ENCODE peak calls at places on chromosome 7, in ten cellular contexts. One of them, this sample, is unnamed.

GRCh38 chr7:30974605-30975256 is 11.0 kb downstream of the GHRHR start:
- DNase-seq in GM19239: peak; percentile 60
- DNase-seq in GF-D8: no peak
- DNase-seq in memory B cell: no peak
- DNase-seq in HT1080: peak; percentile 39
- DNase-seq in hepatic stellate cell: peak; percentile 49
- DNase-seq in stimulated activated CD8-positive, alpha-beta memory T cell treated with anti-CD3 and anti-CD28 coated beads, Interleukin-4, amount 100 ng/mL, for 24 hours: peak; percentile 4
- DNase-seq in A549: peak; percentile 72
- DNase-seq in left ventricle myocardium superior: peak; percentile 60
- DNase-seq in ovary: no peak
- DNase-seq in this sample: no peak

GRCh38 chr7:117951285-117951684 is 78.0 kb upstream of the CTTNBP2 start:
- DNase-seq in stimulated activated CD8-positive, alpha-beta memory T cell treated with anti-CD3 and anti-CD28 coated beads, Interleukin-4, amount 100 ng/mL, for 24 hours: no peak
- DNase-seq in HT1080: peak; percentile 72
- DNase-seq in A549: no peak
- DNase-seq in hepatic stellate cell: no peak
- DNase-seq in memory B cell: no peak
- DNase-seq in GM19239: no peak
- DNase-seq in GF-D8: no peak
- DNase-seq in left ventricle myocardium superior: no peak
- DNase-seq in ovary: no peak
- DNase-seq in this sample: no peak

GRCh38 chr7:147207988-147208387 is 1091.4 kb downstream of the CNTNAP2 start:
- DNase-seq in GM19239: no peak
- DNase-seq in memory B cell: no peak
- DNase-seq in GF-D8: no peak
- DNase-seq in HT1080: no peak
- DNase-seq in stimulated activated CD8-positive, alpha-beta memory T cell treated with anti-CD3 and anti-CD28 coated beads, Interleukin-4, amount 100 ng/mL, for 24 hours: no peak
- DNase-seq in left ventricle myocardium superior: no peak
- DNase-seq in hepatic stellate cell: no peak
- DNase-seq in ovary: no peak
- DNase-seq in A549: no peak
- DNase-seq in this sample: no peak

GRCh38 chr7:4612939-4613841 is 68.9 kb upstream of the FOXK1 start:
- DNase-seq in memory B cell: no peak
- DNase-seq in HT1080: peak; percentile 63
- DNase-seq in stimulated activated CD8-positive, alpha-beta memory T cell treated with anti-CD3 and anti-CD28 coated beads, Interleukin-4, amount 100 ng/mL, for 24 hours: no peak
- DNase-seq in ovary: no peak
- DNase-seq in GM19239: no peak
- DNase-seq in GF-D8: peak; percentile 79
- DNase-seq in hepatic stellate cell: peak; percentile 55
- DNase-seq in left ventricle myocardium superior: peak; percentile 32
- DNase-seq in A549: no peak
- DNase-seq in this sample: no peak

GRCh38 chr7:105776068-105776790 is 100.2 kb downstream of the ATXN7L1 start:
- DNase-seq in GF-D8: no peak
- DNase-seq in GM19239: no peak
- DNase-seq in left ventricle myocardium superior: peak; percentile 44
- DNase-seq in HT1080: peak; percentile 99
- DNase-seq in ovary: peak; percentile 80
- DNase-seq in hepatic stellate cell: peak; percentile 89
- DNase-seq in memory B cell: no peak
- DNase-seq in A549: peak; percentile 83
- DNase-seq in stimulated activated CD8-positive, alpha-beta memory T cell treated with anti-CD3 and anti-CD28 coated beads, Interleukin-4, amount 100 ng/mL, for 24 hours: no peak
- DNase-seq in this sample: no peak

GRCh38 chr7:141301544-141301943 is 227.7 kb downstream of the TMEM178B start:
- DNase-seq in memory B cell: no peak
- DNase-seq in GF-D8: no peak
- DNase-seq in HT1080: no peak
- DNase-seq in ovary: no peak
- DNase-seq in hepatic stellate cell: no peak
- DNase-seq in stimulated activated CD8-positive, alpha-beta memory T cell treated with anti-CD3 and anti-CD28 coated beads, Interleukin-4, amount 100 ng/mL, for 24 hours: no peak
- DNase-seq in A549: no peak
- DNase-seq in GM19239: no peak
- DNase-seq in left ventricle myocardium superior: peak; percentile 49
- DNase-seq in this sample: no peak

GRCh38 chr7:2433713-2434550 is 30.5 kb downstream of the CHST12 start:
- DNase-seq in GM19239: no peak
- DNase-seq in HT1080: no peak
- DNase-seq in left ventricle myocardium superior: no peak
- DNase-seq in GF-D8: no peak
- DNase-seq in A549: no peak
- DNase-seq in ovary: no peak
- DNase-seq in memory B cell: no peak
- DNase-seq in hepatic stellate cell: no peak
- DNase-seq in stimulated activated CD8-positive, alpha-beta memory T cell treated with anti-CD3 and anti-CD28 coated beads, Interleukin-4, amount 100 ng/mL, for 24 hours: no peak
- DNase-seq in this sample: no peak

GRCh38 chr7:15446280-15446679 is 115.5 kb downstream of the AGMO start:
- DNase-seq in memory B cell: no peak
- DNase-seq in HT1080: no peak
- DNase-seq in left ventricle myocardium superior: no peak
- DNase-seq in GM19239: no peak
- DNase-seq in hepatic stellate cell: no peak
- DNase-seq in GF-D8: no peak
- DNase-seq in A549: no peak
- DNase-seq in ovary: no peak
- DNase-seq in stimulated activated CD8-positive, alpha-beta memory T cell treated with anti-CD3 and anti-CD28 coated beads, Interleukin-4, amount 100 ng/mL, for 24 hours: no peak
- DNase-seq in this sample: no peak

GRCh38 chr7:27165655-27166474 is 528 bp upstream of the HOXA9 start:
- DNase-seq in hepatic stellate cell: no peak
- DNase-seq in left ventricle myocardium superior: peak; percentile 20
- DNase-seq in ovary: no peak
- DNase-seq in GF-D8: no peak
- DNase-seq in memory B cell: no peak
- DNase-seq in GM19239: no peak
- DNase-seq in HT1080: no peak
- DNase-seq in stimulated activated CD8-positive, alpha-beta memory T cell treated with anti-CD3 and anti-CD28 coated beads, Interleukin-4, amount 100 ng/mL, for 24 hours: no peak
- DNase-seq in A549: no peak
- DNase-seq in this sample: peak; percentile 88

GRCh38 chr7:36951257-36951697 is 227.0 kb upstream of the AOAH start:
- DNase-seq in hepatic stellate cell: no peak
- DNase-seq in memory B cell: no peak
- DNase-seq in A549: no peak
- DNase-seq in HT1080: no peak
- DNase-seq in stimulated activated CD8-positive, alpha-beta memory T cell treated with anti-CD3 and anti-CD28 coated beads, Interleukin-4, amount 100 ng/mL, for 24 hours: no peak
- DNase-seq in GF-D8: no peak
- DNase-seq in left ventricle myocardium superior: no peak
- DNase-seq in ovary: no peak
- DNase-seq in GM19239: peak; percentile 30
- DNase-seq in this sample: no peak

GRCh38 chr7:157501576-157501975 is 164.8 kb downstream of the DNAJB6 start:
- DNase-seq in HT1080: no peak
- DNase-seq in A549: no peak
- DNase-seq in GM19239: no peak
- DNase-seq in stimulated activated CD8-positive, alpha-beta memory T cell treated with anti-CD3 and anti-CD28 coated beads, Interleukin-4, amount 100 ng/mL, for 24 hours: no peak
- DNase-seq in ovary: no peak
- DNase-seq in memory B cell: no peak
- DNase-seq in left ventricle myocardium superior: no peak
- DNase-seq in GF-D8: no peak
- DNase-seq in hepatic stellate cell: no peak
- DNase-seq in this sample: no peak

GRCh38 chr7:135204271-135204872 is 7.0 kb downstream of the WDR91 start:
- DNase-seq in hepatic stellate cell: peak; percentile 75
- DNase-seq in HT1080: peak; percentile 54
- DNase-seq in ovary: peak; percentile 56
- DNase-seq in GF-D8: no peak
- DNase-seq in left ventricle myocardium superior: no peak
- DNase-seq in memory B cell: no peak
- DNase-seq in stimulated activated CD8-positive, alpha-beta memory T cell treated with anti-CD3 and anti-CD28 coated beads, Interleukin-4, amount 100 ng/mL, for 24 hours: no peak
- DNase-seq in GM19239: no peak
- DNase-seq in A549: no peak
- DNase-seq in this sample: no peak

GRCh38 chr7:18653381-18654155 is 158.0 kb downstream of the HDAC9 start:
- DNase-seq in A549: no peak
- DNase-seq in GM19239: no peak
- DNase-seq in stimulated activated CD8-positive, alpha-beta memory T cell treated with anti-CD3 and anti-CD28 coated beads, Interleukin-4, amount 100 ng/mL, for 24 hours: no peak
- DNase-seq in hepatic stellate cell: peak; percentile 0
- DNase-seq in GF-D8: no peak
- DNase-seq in HT1080: no peak
- DNase-seq in left ventricle myocardium superior: no peak
- DNase-seq in ovary: no peak
- DNase-seq in memory B cell: no peak
- DNase-seq in this sample: no peak

GRCh38 chr7:9226500-9226899 is 793.1 kb downstream of the NXPH1 start:
- DNase-seq in left ventricle myocardium superior: no peak
- DNase-seq in A549: no peak
- DNase-seq in GM19239: no peak
- DNase-seq in HT1080: no peak
- DNase-seq in GF-D8: no peak
- DNase-seq in memory B cell: no peak
- DNase-seq in ovary: no peak
- DNase-seq in stimulated activated CD8-positive, alpha-beta memory T cell treated with anti-CD3 and anti-CD28 coated beads, Interleukin-4, amount 100 ng/mL, for 24 hours: no peak
- DNase-seq in hepatic stellate cell: no peak
- DNase-seq in this sample: no peak

GRCh38 chr7:141072548-141073172 is 1.2 kb upstream of the TMEM178B start:
- DNase-seq in GM19239: no peak
- DNase-seq in A549: peak; percentile 61
- DNase-seq in left ventricle myocardium superior: peak; percentile 71
- DNase-seq in memory B cell: peak; percentile 15
- DNase-seq in stimulated activated CD8-positive, alpha-beta memory T cell treated with anti-CD3 and anti-CD28 coated beads, Interleukin-4, amount 100 ng/mL, for 24 hours: peak; percentile 4
- DNase-seq in GF-D8: no peak
- DNase-seq in ovary: peak; percentile 40
- DNase-seq in hepatic stellate cell: peak; percentile 51
- DNase-seq in HT1080: peak; percentile 27
- DNase-seq in this sample: peak; percentile 63

GRCh38 chr7:117385340-117386124 is 41.8 kb downstream of the ASZ1 start:
- DNase-seq in hepatic stellate cell: no peak
- DNase-seq in HT1080: peak; percentile 47
- DNase-seq in ovary: no peak
- DNase-seq in stimulated activated CD8-positive, alpha-beta memory T cell treated with anti-CD3 and anti-CD28 coated beads, Interleukin-4, amount 100 ng/mL, for 24 hours: no peak
- DNase-seq in left ventricle myocardium superior: no peak
- DNase-seq in GM19239: no peak
- DNase-seq in memory B cell: no peak
- DNase-seq in GF-D8: no peak
- DNase-seq in A549: peak; percentile 27
- DNase-seq in this sample: no peak

GRCh38 chr7:95454438-95454837 is 19.6 kb upstream of the PON2 start:
- DNase-seq in stimulated activated CD8-positive, alpha-beta memory T cell treated with anti-CD3 and anti-CD28 coated beads, Interleukin-4, amount 100 ng/mL, for 24 hours: no peak
- DNase-seq in hepatic stellate cell: no peak
- DNase-seq in HT1080: no peak
- DNase-seq in GF-D8: no peak
- DNase-seq in GM19239: no peak
- DNase-seq in ovary: no peak
- DNase-seq in memory B cell: no peak
- DNase-seq in left ventricle myocardium superior: no peak
- DNase-seq in A549: no peak
- DNase-seq in this sample: no peak

GRCh38 chr7:130398751-130399150 is 18.5 kb downstream of the CPA1 start:
- DNase-seq in memory B cell: no peak
- DNase-seq in HT1080: no peak
- DNase-seq in A549: no peak
- DNase-seq in GF-D8: no peak
- DNase-seq in hepatic stellate cell: no peak
- DNase-seq in ovary: no peak
- DNase-seq in GM19239: no peak
- DNase-seq in stimulated activated CD8-positive, alpha-beta memory T cell treated with anti-CD3 and anti-CD28 coated beads, Interleukin-4, amount 100 ng/mL, for 24 hours: no peak
- DNase-seq in left ventricle myocardium superior: no peak
- DNase-seq in this sample: no peak

GRCh38 chr7:157538735-157539134 is 201.9 kb downstream of the DNAJB6 start:
- DNase-seq in hepatic stellate cell: no peak
- DNase-seq in A549: no peak
- DNase-seq in GF-D8: no peak
- DNase-seq in left ventricle myocardium superior: no peak
- DNase-seq in memory B cell: no peak
- DNase-seq in ovary: no peak
- DNase-seq in GM19239: no peak
- DNase-seq in stimulated activated CD8-positive, alpha-beta memory T cell treated with anti-CD3 and anti-CD28 coated beads, Interleukin-4, amount 100 ng/mL, for 24 hours: no peak
- DNase-seq in HT1080: no peak
- DNase-seq in this sample: no peak

GRCh38 chr7:40753455-40753854 is 618.6 kb downstream of the SUGCT start:
- DNase-seq in GM19239: no peak
- DNase-seq in stimulated activated CD8-positive, alpha-beta memory T cell treated with anti-CD3 and anti-CD28 coated beads, Interleukin-4, amount 100 ng/mL, for 24 hours: no peak
- DNase-seq in hepatic stellate cell: no peak
- DNase-seq in ovary: no peak
- DNase-seq in GF-D8: no peak
- DNase-seq in A549: no peak
- DNase-seq in HT1080: no peak
- DNase-seq in left ventricle myocardium superior: no peak
- DNase-seq in memory B cell: no peak
- DNase-seq in this sample: no peak

GRCh38 chr7:155305251-155305904 is 7.7 kb downstream of the INSIG1 start:
- DNase-seq in stimulated activated CD8-positive, alpha-beta memory T cell treated with anti-CD3 and anti-CD28 coated beads, Interleukin-4, amount 100 ng/mL, for 24 hours: no peak
- DNase-seq in GF-D8: no peak
- DNase-seq in hepatic stellate cell: no peak
- DNase-seq in A549: no peak
- DNase-seq in HT1080: no peak
- DNase-seq in memory B cell: no peak
- DNase-seq in GM19239: no peak
- DNase-seq in ovary: no peak
- DNase-seq in left ventricle myocardium superior: no peak
- DNase-seq in this sample: no peak

GRCh38 chr7:158388072-158388471 is 199.6 kb downstream of the PTPRN2 start:
- DNase-seq in GF-D8: no peak
- DNase-seq in stimulated activated CD8-positive, alpha-beta memory T cell treated with anti-CD3 and anti-CD28 coated beads, Interleukin-4, amount 100 ng/mL, for 24 hours: no peak
- DNase-seq in HT1080: no peak
- DNase-seq in ovary: no peak
- DNase-seq in GM19239: no peak
- DNase-seq in A549: no peak
- DNase-seq in left ventricle myocardium superior: no peak
- DNase-seq in memory B cell: no peak
- DNase-seq in hepatic stellate cell: no peak
- DNase-seq in this sample: no peak

GRCh38 chr7:112290065-112290464 is 83.6 kb downstream of the ZNF277 start:
- DNase-seq in GF-D8: no peak
- DNase-seq in A549: no peak
- DNase-seq in left ventricle myocardium superior: no peak
- DNase-seq in stimulated activated CD8-positive, alpha-beta memory T cell treated with anti-CD3 and anti-CD28 coated beads, Interleukin-4, amount 100 ng/mL, for 24 hours: no peak
- DNase-seq in ovary: no peak
- DNase-seq in memory B cell: no peak
- DNase-seq in hepatic stellate cell: peak; percentile 13
- DNase-seq in HT1080: peak; percentile 7
- DNase-seq in GM19239: no peak
- DNase-seq in this sample: no peak

GRCh38 chr7:3280445-3280844 is 20.6 kb upstream of the SDK1 start:
- DNase-seq in memory B cell: no peak
- DNase-seq in GM19239: no peak
- DNase-seq in GF-D8: no peak
- DNase-seq in ovary: no peak
- DNase-seq in left ventricle myocardium superior: no peak
- DNase-seq in HT1080: no peak
- DNase-seq in hepatic stellate cell: no peak
- DNase-seq in A549: no peak
- DNase-seq in stimulated activated CD8-positive, alpha-beta memory T cell treated with anti-CD3 and anti-CD28 coated beads, Interleukin-4, amount 100 ng/mL, for 24 hours: no peak
- DNase-seq in this sample: no peak

GRCh38 chr7:149772236-149772820 is 1.1 kb downstream of the ZNF467 start:
- DNase-seq in A549: no peak
- DNase-seq in HT1080: no peak
- DNase-seq in GF-D8: no peak
- DNase-seq in GM19239: peak; percentile 55
- DNase-seq in memory B cell: no peak
- DNase-seq in ovary: no peak
- DNase-seq in hepatic stellate cell: peak; percentile 36
- DNase-seq in left ventricle myocardium superior: peak; percentile 74
- DNase-seq in stimulated activated CD8-positive, alpha-beta memory T cell treated with anti-CD3 and anti-CD28 coated beads, Interleukin-4, amount 100 ng/mL, for 24 hours: no peak
- DNase-seq in this sample: no peak

GRCh38 chr7:67401492-67401891 is 404.9 kb downstream of the TYW1 start:
- DNase-seq in A549: no peak
- DNase-seq in HT1080: no peak
- DNase-seq in ovary: no peak
- DNase-seq in stimulated activated CD8-positive, alpha-beta memory T cell treated with anti-CD3 and anti-CD28 coated beads, Interleukin-4, amount 100 ng/mL, for 24 hours: no peak
- DNase-seq in hepatic stellate cell: no peak
- DNase-seq in left ventricle myocardium superior: no peak
- DNase-seq in memory B cell: no peak
- DNase-seq in GM19239: no peak
- DNase-seq in GF-D8: no peak
- DNase-seq in this sample: no peak

GRCh38 chr7:44791278-44792219 is 4.9 kb upstream of the PPIA start:
- DNase-seq in stimulated activated CD8-positive, alpha-beta memory T cell treated with anti-CD3 and anti-CD28 coated beads, Interleukin-4, amount 100 ng/mL, for 24 hours: no peak
- DNase-seq in hepatic stellate cell: peak; percentile 87
- DNase-seq in A549: no peak
- DNase-seq in GM19239: no peak
- DNase-seq in HT1080: no peak
- DNase-seq in memory B cell: no peak
- DNase-seq in left ventricle myocardium superior: no peak
- DNase-seq in GF-D8: no peak
- DNase-seq in ovary: no peak
- DNase-seq in this sample: no peak

GRCh38 chr7:106959753-106960152 is 84.8 kb upstream of the PRKAR2B start:
- DNase-seq in stimulated activated CD8-positive, alpha-beta memory T cell treated with anti-CD3 and anti-CD28 coated beads, Interleukin-4, amount 100 ng/mL, for 24 hours: peak; percentile 6
- DNase-seq in hepatic stellate cell: no peak
- DNase-seq in A549: no peak
- DNase-seq in memory B cell: no peak
- DNase-seq in ovary: no peak
- DNase-seq in HT1080: no peak
- DNase-seq in GF-D8: no peak
- DNase-seq in left ventricle myocardium superior: no peak
- DNase-seq in GM19239: no peak
- DNase-seq in this sample: no peak